ENCODE peak calls at places on chromosomes 13 and 19, in five cellular contexts. J is HT-29, D is brain pericyte, W is glutamatergic neuron, P is EH. Y is an unnamed sample.
A peak's percentile ranks its signal among the peaks of the same experiment; 100 is the strongest.

GRCh38 chr13:68748038-68748437 is 1359.6 kb upstream of the ATXN8OS start:
- DNase-seq in D (no peak), W (no peak), J (no peak), P (no peak), Y (no peak)

GRCh38 chr19:12884926-12885748 is 1.9 kb downstream of the KLF1 start:
- DNase-seq in J (peak; percentile 56), D (no peak), P (peak; percentile 30), W (peak; percentile 83), Y (peak; percentile 94)

GRCh38 chr13:36166051-36166450 is 34.9 kb upstream of the DCLK1 start:
- DNase-seq in W (no peak), P (no peak), D (no peak), J (no peak), Y (no peak)

GRCh38 chr13:35649162-35649561 is 172.7 kb upstream of the MAB21L1 start:
- DNase-seq in P (peak; percentile 37), W (no peak), D (no peak), J (no peak), Y (no peak)

GRCh38 chr13:67299072-67299635 is 69.0 kb upstream of the PCDH9 start:
- DNase-seq in J (no peak), D (no peak), W (no peak), P (peak; percentile 37), Y (no peak)

GRCh38 chr19:19214892-19215291 is 3.1 kb downstream of the NCAN start:
- DNase-seq in P (peak; percentile 61), D (no peak), W (no peak), J (peak; percentile 19), Y (peak; percentile 74)

GRCh38 chr19:4058696-4059492 is 7.8 kb downstream of the ZBTB7A start:
- DNase-seq in D (no peak), J (no peak), W (peak; percentile 81), P (no peak), Y (no peak)

GRCh38 chr13:32409561-32410440 is 18.1 kb downstream of the N4BP2L1 start:
- DNase-seq in W (peak; percentile 62), D (peak; percentile 42), P (peak; percentile 54), J (no peak), Y (no peak)

GRCh38 chr19:41718761-41719160 is 10.3 kb downstream of the CEACAM5 start:
- DNase-seq in P (no peak), D (no peak), W (no peak), J (no peak), Y (no peak)

GRCh38 chr13:113669871-113670341 is 2.9 kb downstream of the GRK1 start:
- DNase-seq in P (no peak), J (no peak), W (peak; percentile 6), D (no peak), Y (peak; percentile 45)

GRCh38 chr13:114313061-114313860 is 1.0 kb upstream of the CHAMP1 start:
- DNase-seq in P (peak; percentile 59), J (peak; percentile 7), D (no peak), W (no peak), Y (no peak)

GRCh38 chr13:49560270-49561063 is 24.9 kb downstream of the RCBTB1 start:
- DNase-seq in P (peak; percentile 10), J (peak; percentile 54), D (peak; percentile 65), W (no peak), Y (peak; percentile 71)

GRCh38 chr19:29831041-29831548 is 19.3 kb downstream of the CCNE1 start:
- DNase-seq in W (no peak), D (no peak), J (no peak), P (no peak), Y (no peak)

GRCh38 chr13:111328111-111328802 is 7.8 kb downstream of the TEX29 start:
- DNase-seq in P (no peak), W (no peak), J (no peak), D (no peak), Y (no peak)

GRCh38 chr19:6058411-6059201 is 51.7 kb downstream of the RFX2 start:
- DNase-seq in D (no peak), W (no peak), J (no peak), P (no peak), Y (no peak)

GRCh38 chr13:90477194-90477593 is 870.3 kb upstream of the MIR17HG start:
- DNase-seq in D (no peak), W (no peak), J (no peak), P (no peak), Y (no peak)

GRCh38 chr13:97502192-97502591 is 68.2 kb downstream of the RAP2A start:
- DNase-seq in P (peak; percentile 12), W (no peak), D (no peak), J (no peak), Y (no peak)

GRCh38 chr19:45774765-45775164 is 5.7 kb upstream of the SIX5 start:
- DNase-seq in D (no peak), W (no peak), J (peak; percentile 52), P (no peak), Y (peak; percentile 61)